ENCODE peak calls at places on chromosomes 7 and 10, in seven cellular contexts. N, Q, H, E, S, C and K are unnamed samples.

GRCh38 chr7:69708857-69709256 is 110.6 kb downstream of the AUTS2 start:
- DNase-seq in C (no peak), E (no peak), N (no peak), S (peak), H (peak), Q (no peak), K (no peak)

GRCh38 chr10:123995082-123995460 is 98.3 kb downstream of the CHST15 start:
- DNase-seq in N (no peak), E (no peak), H (no peak), S (no peak), Q (no peak), C (no peak), K (no peak)

GRCh38 chr10:79019961-79020491 is 48.7 kb upstream of the ZMIZ1 start:
- DNase-seq in Q (no peak), N (no peak), E (no peak), S (no peak), H (peak), C (no peak), K (no peak)

GRCh38 chr10:106981461-106981850 is 183.1 kb downstream of the SORCS1 start:
- DNase-seq in Q (no peak), S (no peak), N (no peak), E (no peak), H (no peak), C (no peak), K (no peak)

GRCh38 chr7:55019329-55019690 is 493 bp downstream of the EGFR start:
- DNase-seq in S (no peak), N (no peak), E (no peak), Q (peak), H (peak), C (no peak), K (no peak)

GRCh38 chr7:152868122-152869040 is 108.8 kb downstream of the ACTR3B start:
- DNase-seq in S (no peak), Q (no peak), E (no peak), H (no peak), C (no peak), N (no peak), K (no peak)

GRCh38 chr7:66894463-66895080 is 26.5 kb upstream of the TMEM248 start:
- DNase-seq in C (no peak), Q (no peak), N (peak), S (peak), H (peak), E (no peak), K (no peak)

GRCh38 chr10:96263173-96263572 is 8.2 kb downstream of the BLNK start:
- DNase-seq in Q (no peak), S (no peak), H (no peak), C (no peak), N (no peak), E (no peak), K (no peak)

GRCh38 chr7:45092100-45092930 is 3.5 kb upstream of the NACAD start:
- DNase-seq in N (no peak), H (no peak), E (no peak), C (no peak), Q (no peak), S (no peak), K (no peak)

GRCh38 chr7:36408589-36408988 is 18.9 kb downstream of the ANLN start:
- DNase-seq in E (no peak), N (no peak), S (no peak), Q (no peak), H (peak), C (no peak), K (no peak)

GRCh38 chr7:24902276-24902675 is 77.7 kb downstream of the OSBPL3 start:
- DNase-seq in C (no peak), H (no peak), S (no peak), N (no peak), Q (no peak), E (no peak), K (no peak)

GRCh38 chr10:89853796-89854195 is 152.4 kb downstream of the KIF20B start:
- DNase-seq in H (no peak), Q (no peak), E (no peak), S (no peak), N (no peak), C (no peak), K (no peak)

GRCh38 chr10:75764974-75765551 is 333.6 kb downstream of the LRMDA start:
- DNase-seq in S (no peak), H (no peak), C (no peak), Q (no peak), E (no peak), N (no peak), K (no peak)

GRCh38 chr7:25711940-25712339 is 440.1 kb upstream of the NFE2L3 start:
- DNase-seq in N (no peak), S (no peak), Q (no peak), C (no peak), E (no peak), H (no peak), K (no peak)

GRCh38 chr7:121336579-121336978 is 7.8 kb downstream of the WNT16 start:
- DNase-seq in Q (no peak), C (no peak), N (no peak), H (no peak), S (no peak), E (no peak), K (no peak)

GRCh38 chr7:133135451-133135850 is 53.6 kb upstream of the CHCHD3 start:
- DNase-seq in H (no peak), Q (no peak), S (no peak), E (no peak), N (no peak), C (no peak), K (no peak)

GRCh38 chr10:13709931-13710690 is 123.3 kb downstream of the PRPF18 start:
- DNase-seq in N (peak), C (no peak), S (no peak), H (no peak), E (no peak), Q (no peak), K (no peak)

GRCh38 chr10:79237801-79238520 is 109.3 kb upstream of the PPIF start:
- DNase-seq in E (no peak), N (no peak), Q (no peak), S (no peak), C (no peak), H (no peak), K (no peak)

GRCh38 chr10:3467052-3467906 is 294.7 kb upstream of the PITRM1 start:
- DNase-seq in H (peak), E (peak), Q (peak), S (peak), N (no peak), C (no peak), K (no peak)

GRCh38 chr7:94160719-94161435 is 156.7 kb upstream of the BET1 start:
- DNase-seq in C (no peak), S (no peak), E (no peak), N (no peak), H (no peak), Q (no peak), K (no peak)

GRCh38 chr10:58516118-58516517 is 3.4 kb downstream of the BICC1 start:
- DNase-seq in Q (no peak), S (no peak), E (peak), N (no peak), C (no peak), H (no peak), K (no peak)